ENCODE peak calls at places on chromosomes 13 and 19, in ten cellular contexts. One of them, this sample, is unnamed.
A peak's percentile ranks its signal among the peaks of the same experiment; 100 is the strongest.

GRCh38 chr13:37446503-37446902 is 152.1 kb downstream of the POSTN start:
- DNase-seq in AG08396: peak; percentile 65
- DNase-seq in C1 segment of cervical spinal cord: no peak
- DNase-seq in NCI-H774: no peak
- DNase-seq in head of caudate nucleus: no peak
- DNase-seq in AG10803: peak; percentile 97
- DNase-seq in CD8-positive, alpha-beta memory T cell: no peak
- DNase-seq in left colon: no peak
- DNase-seq in NCI-H1105 treated with DMSO at 0.1 percent for 48 hours: no peak
- DNase-seq in central memory CD8-positive, alpha-beta T cell: no peak
- DNase-seq in this sample: no peak

GRCh38 chr19:49331616-49332055 is 3.6 kb upstream of the CD37 start:
- DNase-seq in left colon: peak; percentile 29
- DNase-seq in CD8-positive, alpha-beta memory T cell: peak; percentile 42
- DNase-seq in AG08396: peak; percentile 72
- DNase-seq in NCI-H1105 treated with DMSO at 0.1 percent for 48 hours: no peak
- DNase-seq in central memory CD8-positive, alpha-beta T cell: no peak
- DNase-seq in C1 segment of cervical spinal cord: no peak
- DNase-seq in head of caudate nucleus: peak; percentile 68
- DNase-seq in AG10803: peak; percentile 37
- DNase-seq in NCI-H774: no peak
- DNase-seq in this sample: peak; percentile 37

GRCh38 chr19:43469160-43469480 is 3.7 kb upstream of the LYPD3 start:
- DNase-seq in head of caudate nucleus: no peak
- DNase-seq in NCI-H774: no peak
- DNase-seq in AG08396: no peak
- DNase-seq in AG10803: peak; percentile 47
- DNase-seq in NCI-H1105 treated with DMSO at 0.1 percent for 48 hours: no peak
- DNase-seq in central memory CD8-positive, alpha-beta T cell: no peak
- DNase-seq in left colon: no peak
- DNase-seq in CD8-positive, alpha-beta memory T cell: no peak
- DNase-seq in C1 segment of cervical spinal cord: no peak
- DNase-seq in this sample: no peak

GRCh38 chr19:46015080-46015960 is 7.5 kb downstream of the PGLYRP1 start:
- DNase-seq in head of caudate nucleus: peak; percentile 64
- DNase-seq in NCI-H1105 treated with DMSO at 0.1 percent for 48 hours: peak; percentile 84
- DNase-seq in AG10803: peak; percentile 23
- DNase-seq in AG08396: peak; percentile 48
- DNase-seq in NCI-H774: peak; percentile 86
- DNase-seq in C1 segment of cervical spinal cord: no peak
- DNase-seq in CD8-positive, alpha-beta memory T cell: peak; percentile 59
- DNase-seq in central memory CD8-positive, alpha-beta T cell: no peak
- DNase-seq in left colon: peak; percentile 90
- DNase-seq in this sample: no peak

GRCh38 chr19:9531933-9532332 is 6.5 kb downstream of the ZNF426 start:
- DNase-seq in NCI-H774: no peak
- DNase-seq in C1 segment of cervical spinal cord: no peak
- DNase-seq in central memory CD8-positive, alpha-beta T cell: no peak
- DNase-seq in AG08396: no peak
- DNase-seq in left colon: no peak
- DNase-seq in CD8-positive, alpha-beta memory T cell: no peak
- DNase-seq in head of caudate nucleus: no peak
- DNase-seq in NCI-H1105 treated with DMSO at 0.1 percent for 48 hours: no peak
- DNase-seq in AG10803: no peak
- DNase-seq in this sample: no peak

GRCh38 chr13:104318121-104318520 is 1251.9 kb upstream of the SLC10A2 start:
- DNase-seq in central memory CD8-positive, alpha-beta T cell: no peak
- DNase-seq in AG08396: no peak
- DNase-seq in AG10803: no peak
- DNase-seq in NCI-H774: no peak
- DNase-seq in head of caudate nucleus: no peak
- DNase-seq in CD8-positive, alpha-beta memory T cell: no peak
- DNase-seq in NCI-H1105 treated with DMSO at 0.1 percent for 48 hours: peak; percentile 40
- DNase-seq in left colon: no peak
- DNase-seq in C1 segment of cervical spinal cord: no peak
- DNase-seq in this sample: peak; percentile 4

GRCh38 chr19:16296713-16297112 is 27.9 kb upstream of the KLF2 start:
- DNase-seq in central memory CD8-positive, alpha-beta T cell: no peak
- DNase-seq in C1 segment of cervical spinal cord: no peak
- DNase-seq in CD8-positive, alpha-beta memory T cell: no peak
- DNase-seq in AG10803: no peak
- DNase-seq in AG08396: no peak
- DNase-seq in NCI-H774: no peak
- DNase-seq in NCI-H1105 treated with DMSO at 0.1 percent for 48 hours: no peak
- DNase-seq in left colon: no peak
- DNase-seq in head of caudate nucleus: no peak
- DNase-seq in this sample: peak; percentile 77

GRCh38 chr13:88602786-88603777 is 931.9 kb downstream of the SLITRK5 start:
- DNase-seq in head of caudate nucleus: no peak
- DNase-seq in C1 segment of cervical spinal cord: no peak
- DNase-seq in CD8-positive, alpha-beta memory T cell: no peak
- DNase-seq in AG10803: no peak
- DNase-seq in left colon: no peak
- DNase-seq in central memory CD8-positive, alpha-beta T cell: no peak
- DNase-seq in NCI-H1105 treated with DMSO at 0.1 percent for 48 hours: no peak
- DNase-seq in NCI-H774: no peak
- DNase-seq in AG08396: no peak
- DNase-seq in this sample: no peak

GRCh38 chr19:14089662-14090508 is 666 bp downstream of the SAMD1 start:
- DNase-seq in NCI-H1105 treated with DMSO at 0.1 percent for 48 hours: peak; percentile 32
- DNase-seq in CD8-positive, alpha-beta memory T cell: peak; percentile 44
- DNase-seq in head of caudate nucleus: peak; percentile 73
- DNase-seq in left colon: peak; percentile 70
- DNase-seq in AG10803: peak; percentile 72
- DNase-seq in C1 segment of cervical spinal cord: no peak
- DNase-seq in NCI-H774: no peak
- DNase-seq in AG08396: peak; percentile 73
- DNase-seq in central memory CD8-positive, alpha-beta T cell: no peak
- DNase-seq in this sample: no peak

GRCh38 chr19:10402441-10403038 is 802 bp downstream of the CDC37 start:
- DNase-seq in CD8-positive, alpha-beta memory T cell: peak; percentile 40
- DNase-seq in NCI-H774: no peak
- DNase-seq in head of caudate nucleus: no peak
- DNase-seq in C1 segment of cervical spinal cord: no peak
- DNase-seq in AG10803: no peak
- DNase-seq in left colon: peak; percentile 48
- DNase-seq in central memory CD8-positive, alpha-beta T cell: no peak
- DNase-seq in NCI-H1105 treated with DMSO at 0.1 percent for 48 hours: no peak
- DNase-seq in AG08396: peak; percentile 55
- DNase-seq in this sample: no peak

GRCh38 chr19:13350761-13351160 is 155.5 kb downstream of the CACNA1A start:
- DNase-seq in central memory CD8-positive, alpha-beta T cell: no peak
- DNase-seq in AG08396: no peak
- DNase-seq in NCI-H1105 treated with DMSO at 0.1 percent for 48 hours: no peak
- DNase-seq in CD8-positive, alpha-beta memory T cell: no peak
- DNase-seq in left colon: no peak
- DNase-seq in C1 segment of cervical spinal cord: no peak
- DNase-seq in AG10803: no peak
- DNase-seq in head of caudate nucleus: no peak
- DNase-seq in NCI-H774: no peak
- DNase-seq in this sample: no peak

GRCh38 chr13:114140131-114140908 is 7.9 kb upstream of the RASA3 start:
- DNase-seq in C1 segment of cervical spinal cord: no peak
- DNase-seq in NCI-H1105 treated with DMSO at 0.1 percent for 48 hours: no peak
- DNase-seq in NCI-H774: no peak
- DNase-seq in central memory CD8-positive, alpha-beta T cell: peak; percentile 33
- DNase-seq in AG08396: no peak
- DNase-seq in CD8-positive, alpha-beta memory T cell: peak; percentile 24
- DNase-seq in AG10803: no peak
- DNase-seq in head of caudate nucleus: no peak
- DNase-seq in left colon: no peak
- DNase-seq in this sample: no peak

GRCh38 chr19:1101337-1101698 is 2.5 kb upstream of the GPX4 start:
- DNase-seq in left colon: peak; percentile 27
- DNase-seq in NCI-H1105 treated with DMSO at 0.1 percent for 48 hours: no peak
- DNase-seq in AG10803: no peak
- DNase-seq in head of caudate nucleus: no peak
- DNase-seq in central memory CD8-positive, alpha-beta T cell: no peak
- DNase-seq in NCI-H774: no peak
- DNase-seq in AG08396: no peak
- DNase-seq in CD8-positive, alpha-beta memory T cell: no peak
- DNase-seq in C1 segment of cervical spinal cord: no peak
- DNase-seq in this sample: no peak

GRCh38 chr13:108268713-108269112 is 805 bp upstream of the TNFSF13B start:
- DNase-seq in central memory CD8-positive, alpha-beta T cell: no peak
- DNase-seq in left colon: no peak
- DNase-seq in NCI-H774: no peak
- DNase-seq in C1 segment of cervical spinal cord: no peak
- DNase-seq in CD8-positive, alpha-beta memory T cell: no peak
- DNase-seq in NCI-H1105 treated with DMSO at 0.1 percent for 48 hours: no peak
- DNase-seq in AG08396: no peak
- DNase-seq in head of caudate nucleus: no peak
- DNase-seq in AG10803: no peak
- DNase-seq in this sample: no peak

GRCh38 chr13:108495686-108496363 is 133.6 kb upstream of the MYO16 start:
- DNase-seq in C1 segment of cervical spinal cord: no peak
- DNase-seq in central memory CD8-positive, alpha-beta T cell: no peak
- DNase-seq in left colon: no peak
- DNase-seq in head of caudate nucleus: no peak
- DNase-seq in NCI-H774: no peak
- DNase-seq in NCI-H1105 treated with DMSO at 0.1 percent for 48 hours: peak; percentile 47
- DNase-seq in AG08396: no peak
- DNase-seq in CD8-positive, alpha-beta memory T cell: no peak
- DNase-seq in AG10803: no peak
- DNase-seq in this sample: no peak

GRCh38 chr13:59680429-59681024 is 483.2 kb downstream of the DIAPH3 start:
- DNase-seq in AG10803: peak; percentile 31
- DNase-seq in AG08396: no peak
- DNase-seq in NCI-H1105 treated with DMSO at 0.1 percent for 48 hours: peak; percentile 64
- DNase-seq in C1 segment of cervical spinal cord: no peak
- DNase-seq in CD8-positive, alpha-beta memory T cell: no peak
- DNase-seq in NCI-H774: no peak
- DNase-seq in head of caudate nucleus: no peak
- DNase-seq in left colon: no peak
- DNase-seq in central memory CD8-positive, alpha-beta T cell: no peak
- DNase-seq in this sample: peak; percentile 7

GRCh38 chr19:12954150-12954962 is 2.7 kb downstream of the GADD45GIP1 start:
- DNase-seq in head of caudate nucleus: no peak
- DNase-seq in left colon: no peak
- DNase-seq in NCI-H1105 treated with DMSO at 0.1 percent for 48 hours: no peak
- DNase-seq in C1 segment of cervical spinal cord: no peak
- DNase-seq in AG10803: no peak
- DNase-seq in AG08396: no peak
- DNase-seq in central memory CD8-positive, alpha-beta T cell: no peak
- DNase-seq in NCI-H774: no peak
- DNase-seq in CD8-positive, alpha-beta memory T cell: no peak
- DNase-seq in this sample: no peak

GRCh38 chr13:98143601-98144500 is 957 bp downstream of the FARP1 start:
- DNase-seq in C1 segment of cervical spinal cord: peak; percentile 29
- DNase-seq in left colon: peak; percentile 36
- DNase-seq in NCI-H774: no peak
- DNase-seq in AG10803: peak; percentile 66
- DNase-seq in NCI-H1105 treated with DMSO at 0.1 percent for 48 hours: no peak
- DNase-seq in central memory CD8-positive, alpha-beta T cell: no peak
- DNase-seq in head of caudate nucleus: no peak
- DNase-seq in AG08396: peak; percentile 61
- DNase-seq in CD8-positive, alpha-beta memory T cell: no peak
- DNase-seq in this sample: no peak

GRCh38 chr19:39263912-39264305 is 4.3 kb upstream of the IFNL2 start:
- DNase-seq in AG08396: no peak
- DNase-seq in CD8-positive, alpha-beta memory T cell: no peak
- DNase-seq in head of caudate nucleus: no peak
- DNase-seq in NCI-H774: no peak
- DNase-seq in left colon: no peak
- DNase-seq in NCI-H1105 treated with DMSO at 0.1 percent for 48 hours: no peak
- DNase-seq in central memory CD8-positive, alpha-beta T cell: no peak
- DNase-seq in AG10803: no peak
- DNase-seq in C1 segment of cervical spinal cord: no peak
- DNase-seq in this sample: no peak

GRCh38 chr19:3176715-3177501 is 1.7 kb upstream of the S1PR4 start:
- DNase-seq in head of caudate nucleus: no peak
- DNase-seq in NCI-H1105 treated with DMSO at 0.1 percent for 48 hours: no peak
- DNase-seq in C1 segment of cervical spinal cord: no peak
- DNase-seq in central memory CD8-positive, alpha-beta T cell: peak; percentile 46
- DNase-seq in CD8-positive, alpha-beta memory T cell: peak; percentile 60
- DNase-seq in AG08396: peak; percentile 86
- DNase-seq in left colon: no peak
- DNase-seq in NCI-H774: no peak
- DNase-seq in AG10803: peak; percentile 63
- DNase-seq in this sample: peak; percentile 75

GRCh38 chr19:1105217-1105872 is 1.6 kb downstream of the GPX4 start:
- DNase-seq in C1 segment of cervical spinal cord: no peak
- DNase-seq in AG10803: peak; percentile 34
- DNase-seq in central memory CD8-positive, alpha-beta T cell: no peak
- DNase-seq in left colon: no peak
- DNase-seq in NCI-H1105 treated with DMSO at 0.1 percent for 48 hours: no peak
- DNase-seq in AG08396: no peak
- DNase-seq in CD8-positive, alpha-beta memory T cell: no peak
- DNase-seq in NCI-H774: no peak
- DNase-seq in head of caudate nucleus: no peak
- DNase-seq in this sample: no peak

GRCh38 chr13:77810430-77810829 is 108.2 kb downstream of the EDNRB start:
- DNase-seq in C1 segment of cervical spinal cord: no peak
- DNase-seq in NCI-H774: no peak
- DNase-seq in AG08396: peak; percentile 12
- DNase-seq in NCI-H1105 treated with DMSO at 0.1 percent for 48 hours: peak; percentile 0
- DNase-seq in left colon: no peak
- DNase-seq in central memory CD8-positive, alpha-beta T cell: no peak
- DNase-seq in AG10803: peak; percentile 23
- DNase-seq in head of caudate nucleus: no peak
- DNase-seq in CD8-positive, alpha-beta memory T cell: no peak
- DNase-seq in this sample: peak; percentile 4

GRCh38 chr19:8697671-8698432 is 743 bp downstream of the ACTL9 start:
- DNase-seq in left colon: no peak
- DNase-seq in AG10803: no peak
- DNase-seq in C1 segment of cervical spinal cord: no peak
- DNase-seq in NCI-H774: no peak
- DNase-seq in central memory CD8-positive, alpha-beta T cell: no peak
- DNase-seq in head of caudate nucleus: no peak
- DNase-seq in CD8-positive, alpha-beta memory T cell: no peak
- DNase-seq in AG08396: no peak
- DNase-seq in NCI-H1105 treated with DMSO at 0.1 percent for 48 hours: no peak
- DNase-seq in this sample: no peak

GRCh38 chr19:13053761-13054604 is 48.7 kb downstream of the LYL1 start:
- DNase-seq in NCI-H1105 treated with DMSO at 0.1 percent for 48 hours: no peak
- DNase-seq in AG10803: peak; percentile 98
- DNase-seq in CD8-positive, alpha-beta memory T cell: no peak
- DNase-seq in head of caudate nucleus: peak; percentile 79
- DNase-seq in AG08396: peak; percentile 91
- DNase-seq in left colon: peak; percentile 75
- DNase-seq in C1 segment of cervical spinal cord: no peak
- DNase-seq in central memory CD8-positive, alpha-beta T cell: no peak
- DNase-seq in NCI-H774: no peak
- DNase-seq in this sample: peak; percentile 80

GRCh38 chr19:12647490-12648071 is 19.0 kb downstream of the MAN2B1 start:
- DNase-seq in NCI-H1105 treated with DMSO at 0.1 percent for 48 hours: peak; percentile 81
- DNase-seq in C1 segment of cervical spinal cord: peak; percentile 5
- DNase-seq in NCI-H774: peak; percentile 56
- DNase-seq in central memory CD8-positive, alpha-beta T cell: no peak
- DNase-seq in AG10803: peak; percentile 16
- DNase-seq in left colon: peak; percentile 84
- DNase-seq in head of caudate nucleus: peak; percentile 60
- DNase-seq in CD8-positive, alpha-beta memory T cell: no peak
- DNase-seq in AG08396: peak; percentile 78
- DNase-seq in this sample: no peak

This sample was measured in HCT116.